ENCODE peak calls at places on chromosomes 1 and 21, in four cellular contexts. One of them, this sample, is unnamed.

GRCh38 chr1:54371038-54371935 is 34.9 kb downstream of the SSBP3 start:
- DNase-seq in HTR-8/SVneo: no peak
- DNase-seq in BE2C: no peak
- DNase-seq in NCI-H460: no peak
- DNase-seq in this sample: no peak

GRCh38 chr1:4107291-4107690 is 207.2 kb upstream of the C1orf174 start:
- DNase-seq in BE2C: no peak
- DNase-seq in NCI-H460: no peak
- DNase-seq in HTR-8/SVneo: no peak
- DNase-seq in this sample: no peak

GRCh38 chr21:43815107-43815742 is 25.8 kb downstream of the RRP1 start:
- DNase-seq in BE2C: no peak
- DNase-seq in HTR-8/SVneo: no peak
- DNase-seq in NCI-H460: no peak
- DNase-seq in this sample: no peak

GRCh38 chr1:196400478-196401453 is 207.5 kb downstream of the KCNT2 start:
- DNase-seq in NCI-H460: no peak
- DNase-seq in BE2C: no peak
- DNase-seq in HTR-8/SVneo: no peak
- DNase-seq in this sample: peak; percentile 93

GRCh38 chr1:206537141-206537540 is 29.8 kb downstream of the RASSF5 start:
- DNase-seq in NCI-H460: no peak
- DNase-seq in BE2C: no peak
- DNase-seq in HTR-8/SVneo: no peak
- DNase-seq in this sample: peak; percentile 67

GRCh38 chr1:1020000-1020404 is at the start of gene AGRN:
- DNase-seq in BE2C: peak; percentile 53
- DNase-seq in HTR-8/SVneo: no peak
- DNase-seq in NCI-H460: no peak
- DNase-seq in this sample: no peak

GRCh38 chr1:6118415-6118814 is 61.7 kb downstream of the CHD5 start:
- DNase-seq in NCI-H460: no peak
- DNase-seq in BE2C: no peak
- DNase-seq in HTR-8/SVneo: no peak
- DNase-seq in this sample: peak; percentile 4

GRCh38 chr1:41627491-41628280 is 143.2 kb upstream of the EDN2 start:
- DNase-seq in HTR-8/SVneo: no peak
- DNase-seq in BE2C: no peak
- DNase-seq in NCI-H460: no peak
- DNase-seq in this sample: no peak

GRCh38 chr1:182816863-182817262 is 22.3 kb upstream of the DHX9 start:
- DNase-seq in BE2C: no peak
- DNase-seq in HTR-8/SVneo: no peak
- DNase-seq in NCI-H460: no peak
- DNase-seq in this sample: no peak

GRCh38 chr1:85316324-85316723 is 39.9 kb upstream of the BCL10 start:
- DNase-seq in NCI-H460: no peak
- DNase-seq in BE2C: no peak
- DNase-seq in HTR-8/SVneo: no peak
- DNase-seq in this sample: no peak

GRCh38 chr1:183022202-183023145 is 746 bp upstream of the LAMC1 start:
- DNase-seq in HTR-8/SVneo: peak; percentile 75
- DNase-seq in NCI-H460: peak; percentile 98
- DNase-seq in BE2C: peak; percentile 83
- DNase-seq in this sample: peak; percentile 95

This sample was measured in astrocyte.